ENCODE peak calls at places on chromosomes 1 and 21, in four cellular contexts. H, S, X and C are unnamed samples.

GRCh38 chr1:91716339-91716738 is 169.6 kb downstream of the TGFBR3 start:
- DNase-seq in X (no peak), S (no peak), H (no peak), C (no peak)

GRCh38 chr1:247506831-247507230 is 29.4 kb downstream of the OR2C3 start:
- DNase-seq in H (no peak), S (no peak), X (no peak), C (no peak)

GRCh38 chr1:62397301-62397700 is 39.5 kb upstream of the USP1 start:
- DNase-seq in X (peak; percentile 76), S (no peak), H (no peak), C (no peak)

GRCh38 chr1:211703812-211704566 is 28.6 kb upstream of the NEK2 start:
- DNase-seq in H (no peak), S (no peak), X (no peak), C (no peak)

GRCh38 chr1:101338714-101339430 is 102.1 kb downstream of the S1PR1 start:
- DNase-seq in S (no peak), H (no peak), X (peak; percentile 65), C (no peak)

GRCh38 chr1:219670426-219671149 is 57.7 kb upstream of the ZC3H11B start:
- DNase-seq in S (no peak), X (no peak), H (no peak), C (no peak)

GRCh38 chr1:70247768-70248167 is 26.6 kb downstream of the SRSF11 start:
- DNase-seq in H (no peak), X (no peak), S (no peak), C (no peak)

GRCh38 chr21:44998086-44998620 is 58.3 kb downstream of the SLX9 start:
- DNase-seq in X (no peak), H (no peak), S (no peak), C (no peak)

GRCh38 chr1:232226197-232226681 is 403.7 kb downstream of the SIPA1L2 start:
- DNase-seq in S (peak; percentile 34), X (peak; percentile 73), H (no peak), C (no peak)

GRCh38 chr1:235402457-235403200 is 35.4 kb downstream of the TBCE start:
- DNase-seq in S (no peak), X (no peak), H (no peak), C (no peak)

GRCh38 chr1:178037510-178038253 is 56.2 kb upstream of the RASAL2 start:
- DNase-seq in X (peak; percentile 48), H (peak; percentile 92), S (peak; percentile 24), C (peak; percentile 87)

GRCh38 chr21:35575280-35575915 is 484.9 kb downstream of the SETD4 start:
- DNase-seq in S (peak; percentile 78), H (no peak), X (peak; percentile 16), C (no peak)

GRCh38 chr1:29590583-29591555 is 354.5 kb downstream of the PTPRU start:
- DNase-seq in H (no peak), X (peak; percentile 78), S (no peak), C (no peak)

GRCh38 chr1:111553199-111553598 is 49.8 kb upstream of the ADORA3 start:
- DNase-seq in S (peak; percentile 93), X (peak; percentile 80), H (no peak), C (no peak)

GRCh38 chr1:55179177-55179835 is 35.9 kb downstream of the USP24 start:
- DNase-seq in S (no peak), X (no peak), H (no peak), C (no peak)

GRCh38 chr1:39787468-39787867 is 1.2 kb downstream of the BMP8B start:
- DNase-seq in H (no peak), X (no peak), S (no peak), C (no peak)

GRCh38 chr1:219179293-219179692 is 5.6 kb downstream of the LYPLAL1 start:
- DNase-seq in X (peak; percentile 13), S (no peak), H (no peak), C (no peak)

GRCh38 chr1:4083171-4084052 is 183.3 kb upstream of the C1orf174 start:
- DNase-seq in S (no peak), H (peak; percentile 47), X (no peak), C (no peak)

GRCh38 chr1:925532-926421 is 2.1 kb downstream of the SAMD11 start:
- DNase-seq in S (peak; percentile 31), X (no peak), H (no peak), C (no peak)

GRCh38 chr1:29245876-29246275 is 9.6 kb downstream of the PTPRU start:
- DNase-seq in S (peak; percentile 45), H (no peak), X (no peak), C (no peak)

GRCh38 chr1:27569088-27569459 is 34.9 kb downstream of the AHDC1 start:
- DNase-seq in H (no peak), S (no peak), X (no peak), C (no peak)

GRCh38 chr1:195663549-195664280 is 944.5 kb downstream of the KCNT2 start:
- DNase-seq in S (peak; percentile 87), X (peak; percentile 79), H (no peak), C (no peak)

GRCh38 chr1:1032428-1032827 is 12.5 kb downstream of the AGRN start:
- DNase-seq in H (no peak), X (no peak), S (no peak), C (no peak)

GRCh38 chr1:172498858-172499257 is 34.1 kb upstream of the SUCO start:
- DNase-seq in H (no peak), X (no peak), S (no peak), C (no peak)

GRCh38 chr1:160284220-160284781 is 632 bp downstream of the PEX19 start:
- DNase-seq in S (peak; percentile 66), X (peak; percentile 60), H (no peak), C (no peak)

GRCh38 chr21:16085436-16085835 is 355.7 kb downstream of the USP25 start:
- DNase-seq in S (peak; percentile 6), X (no peak), H (no peak), C (no peak)

GRCh38 chr1:193070942-193071341 is 11.5 kb downstream of the RO60 start:
- DNase-seq in X (no peak), S (no peak), H (no peak), C (no peak)

GRCh38 chr1:44778705-44779576 is 3.6 kb downstream of the RPS8 start:
- DNase-seq in S (no peak), X (no peak), H (no peak), C (no peak)

GRCh38 chr1:59220356-59220755 is 76.5 kb upstream of the FGGY start:
- DNase-seq in X (no peak), H (no peak), S (no peak), C (no peak)

GRCh38 chr1:115810609-115811008 is 30.3 kb downstream of the NHLH2 start:
- DNase-seq in H (no peak), X (no peak), S (no peak), C (no peak)

GRCh38 chr1:202333861-202334260 is 7.9 kb downstream of the UBE2T start:
- DNase-seq in X (no peak), S (no peak), H (no peak), C (no peak)

GRCh38 chr1:202324646-202325045 is 17.1 kb downstream of the UBE2T start:
- DNase-seq in X (no peak), S (no peak), H (no peak), C (no peak)

GRCh38 chr1:202329891-202330290 is 11.8 kb downstream of the UBE2T start:
- DNase-seq in S (no peak), X (no peak), H (no peak), C (no peak)
- TF ChIP-seq CTCF in S (no peak), X (peak; percentile 2), H (no peak), C (peak; percentile 15)

GRCh38 chr1:243710467-243710866 is 139.6 kb downstream of the AKT3 start:
- DNase-seq in X (no peak), H (no peak), S (no peak), C (no peak)

GRCh38 chr1:243712242-243712641 is 137.8 kb downstream of the AKT3 start:
- DNase-seq in S (no peak), H (no peak), X (no peak), C (no peak)

GRCh38 chr1:243706563-243706962 is 143.5 kb downstream of the AKT3 start:
- DNase-seq in X (no peak), H (no peak), S (no peak), C (no peak)

GRCh38 chr1:243705585-243705984 is 144.5 kb downstream of the AKT3 start:
- DNase-seq in X (no peak), H (no peak), S (no peak), C (no peak)

GRCh38 chr1:243708210-243708609 is 141.8 kb downstream of the AKT3 start:
- DNase-seq in H (no peak), S (no peak), X (no peak), C (no peak)
- TF ChIP-seq CTCF in H (no peak), S (peak; percentile 66), X (peak; percentile 39), C (peak; percentile 81)

DNA sequence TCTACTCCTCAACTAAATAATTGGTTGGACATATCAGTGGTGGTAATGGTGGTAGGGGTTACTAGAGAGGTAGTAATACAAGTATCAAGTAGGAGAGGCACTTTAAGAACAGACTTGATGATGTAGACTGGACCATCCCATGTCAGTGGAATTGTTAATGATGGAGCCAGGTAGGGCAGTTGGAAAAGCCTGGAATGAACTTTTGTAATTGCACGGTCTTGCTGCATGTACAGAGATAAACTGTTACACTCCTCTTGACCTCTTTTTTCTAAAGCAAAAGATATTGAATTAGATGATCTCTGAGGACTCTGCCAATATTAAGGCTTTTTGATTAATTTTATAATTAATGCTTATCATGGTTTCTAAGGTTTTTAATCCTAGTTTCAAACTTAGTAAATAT is 5.8 kb downstream of the HMGCS2 start:
- DNase-seq in X (no peak), H (no peak), S (no peak), C (no peak)
- TF ChIP-seq CTCF in X (no peak), H (no peak), S (no peak), C (no peak)

GRCh38 chr1:2820731-2821372 is 19.4 kb upstream of the TTC34 start:
- DNase-seq in X (no peak), H (no peak), S (no peak), C (peak; percentile 76)

GRCh38 chr1:2821373-2821955 is 20.0 kb upstream of the TTC34 start:
- DNase-seq in X (no peak), H (no peak), S (no peak), C (peak; percentile 63)

GRCh38 chr1:2822621-2823145 is 21.2 kb upstream of the TTC34 start:
- DNase-seq in H (no peak), X (no peak), S (no peak), C (peak; percentile 67)

GRCh38 chr1:2823921-2824660 is 22.6 kb upstream of the TTC34 start:
- DNase-seq in X (no peak), H (no peak), S (no peak), C (peak; percentile 54)

GRCh38 chr1:2821970-2822620 is 20.6 kb upstream of the TTC34 start:
- DNase-seq in X (no peak), S (no peak), H (no peak), C (peak; percentile 79)
- TF ChIP-seq CTCF in X (peak; percentile 3), S (peak; percentile 47), H (peak; percentile 64), C (peak; percentile 59)